ENCODE peak calls at places on chromosomes 2 and 18, in four cellular contexts. S is K562, H is HepG2, E is A549. T is an unnamed sample.
A peak's percentile ranks its signal among the peaks of the same experiment; 100 is the strongest.

GRCh38 chr2:149076863-149077412 is 38.4 kb downstream of the LYPD6B start:
- DNase-seq in S (no peak), H (no peak), E (no peak), T (peak; percentile 55)

GRCh38 chr2:109535217-109535946 is 78.4 kb downstream of the SEPTIN10 start:
- DNase-seq in S (no peak), H (peak; percentile 45), E (no peak), T (no peak)

GRCh38 chr2:162174778-162175177 is 22.7 kb upstream of the GCG start:
- DNase-seq in H (no peak), S (no peak), E (no peak), T (no peak)

GRCh38 chr2:18432999-18433398 is 127.5 kb downstream of the RDH14 start:
- DNase-seq in H (no peak), E (no peak), S (no peak), T (no peak)

GRCh38 chr18:5885337-5885736 is 10.0 kb downstream of the TMEM200C start:
- DNase-seq in S (no peak), E (no peak), H (no peak), T (no peak)

GRCh38 chr18:31555971-31556747 is 35.5 kb upstream of the TTR start:
- DNase-seq in E (peak; percentile 25), H (peak; percentile 58), S (peak; percentile 60), T (no peak)

GRCh38 chr2:41182961-41183360 is 731.1 kb upstream of the SLC8A1 start:
- DNase-seq in H (no peak), S (no peak), E (no peak), T (no peak)

GRCh38 chr18:26487437-26487836 is 60.9 kb downstream of the KCTD1 start:
- DNase-seq in S (no peak), H (peak; percentile 63), E (peak; percentile 51), T (no peak)

GRCh38 chr2:197813093-197813787 is 8.8 kb downstream of the PLCL1 start:
- DNase-seq in E (peak; percentile 31), S (peak; percentile 56), H (peak; percentile 68), T (no peak)
- TF ChIP-seq PHF8 in E (no peak), S (no peak), H (no peak), T (no peak)

DNA sequence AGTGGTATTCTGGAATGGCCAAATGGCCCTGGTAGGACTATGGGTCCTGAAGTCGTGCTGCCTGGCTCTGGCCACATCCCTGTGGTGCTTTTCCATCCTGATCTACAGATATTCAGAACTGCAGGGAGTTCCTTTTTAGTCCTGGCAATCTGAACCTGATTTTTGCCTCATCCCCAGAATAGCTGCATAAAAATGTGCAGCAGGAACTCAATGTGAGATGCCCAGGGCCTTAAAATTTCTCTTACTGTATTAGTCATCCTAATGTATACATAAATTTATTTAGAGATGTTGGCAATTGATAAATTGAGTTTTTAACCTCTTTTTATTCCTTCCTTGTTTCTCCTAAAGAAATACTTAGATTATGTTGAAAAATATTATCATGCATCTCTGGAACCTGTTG is 5.4 kb downstream of the SERPINB13 start:
- DNase-seq in H (no peak), E (no peak), S (no peak), T (no peak)
- TF ChIP-seq PHF8 in H (no peak), E (no peak), S (no peak), T (no peak)

GRCh38 chr2:217660423-217660822 is 342.4 kb downstream of the TNS1 start:
- DNase-seq in S (no peak), E (no peak), H (no peak), T (no peak)
- TF ChIP-seq PHF8 in S (no peak), E (no peak), H (no peak), T (no peak)

GRCh38 chr2:173884403-173884802 is 80.8 kb downstream of the SP3 start:
- DNase-seq in S (peak; percentile 57), H (peak; percentile 56), E (no peak), T (no peak)
- TF ChIP-seq PHF8 in S (no peak), H (no peak), E (no peak), T (no peak)

GRCh38 chr2:129444417-129445150 is 534.9 kb upstream of the RAB6C start:
- DNase-seq in S (no peak), E (no peak), H (no peak), T (no peak)
- TF ChIP-seq PHF8 in S (no peak), E (no peak), H (no peak), T (no peak)

T was measured in H1.